ENCODE peak calls at places on chromosomes 2 and 18, in seven cellular contexts. G, R, U, L, P, H and X are unnamed samples.

GRCh38 chr2:239814917-239815637 is 210.1 kb downstream of the NDUFA10 start:
- DNase-seq in G (no peak), R (no peak), U (no peak), L (no peak), P (no peak), H (no peak), X (no peak)

GRCh38 chr2:201363857-201364560 is 6.9 kb upstream of the FLACC1 start:
- DNase-seq in G (peak; percentile 73), R (no peak), U (no peak), L (peak; percentile 10), P (peak; percentile 85), H (no peak), X (peak; percentile 64)

GRCh38 chr2:65620524-65620923 is 188.1 kb upstream of the SPRED2 start:
- DNase-seq in G (no peak), R (no peak), U (no peak), L (no peak), P (no peak), H (no peak), X (no peak)

GRCh38 chr2:41955641-41956040 is 92.2 kb upstream of the PKDCC start:
- DNase-seq in G (no peak), R (no peak), U (no peak), L (no peak), P (peak; percentile 52), H (no peak), X (no peak)

GRCh38 chr18:7566587-7567486 is at the start of gene PTPRM:
- DNase-seq in G (peak; percentile 91), R (no peak), U (peak; percentile 82), L (peak; percentile 78), P (no peak), H (peak; percentile 89), X (peak; percentile 22)

GRCh38 chr2:105629634-105630033 is 115.1 kb upstream of the NCK2 start:
- DNase-seq in G (no peak), R (no peak), U (no peak), L (no peak), P (no peak), H (no peak), X (no peak)

GRCh38 chr2:97728091-97728596 is 14.8 kb downstream of the ZAP70 start:
- DNase-seq in G (peak; percentile 42), R (no peak), U (no peak), L (peak; percentile 33), P (no peak), H (no peak), X (peak; percentile 10)

GRCh38 chr18:68660355-68661183 is 54.3 kb downstream of the TMX3 start:
- DNase-seq in G (peak; percentile 73), R (no peak), U (no peak), L (no peak), P (peak; percentile 81), H (no peak), X (peak; percentile 30)

GRCh38 chr2:98911376-98912154 is 24.5 kb downstream of the CRACDL start:
- DNase-seq in G (no peak), R (no peak), U (peak; percentile 25), L (no peak), P (no peak), H (no peak), X (peak; percentile 21)

GRCh38 chr2:146917430-146918037 is 927.3 kb upstream of the ACVR2A start:
- DNase-seq in G (no peak), R (no peak), U (no peak), L (no peak), P (no peak), H (no peak), X (no peak)

GRCh38 chr18:48563027-48563426 is 24.2 kb downstream of the CTIF start:
- DNase-seq in G (peak; percentile 64), R (no peak), U (no peak), L (peak; percentile 8), P (no peak), H (peak; percentile 24), X (no peak)

GRCh38 chr2:75277111-75277510 is 77.8 kb upstream of the TACR1 start:
- DNase-seq in G (peak; percentile 29), R (no peak), U (no peak), L (no peak), P (no peak), H (no peak), X (no peak)

GRCh38 chr2:46142546-46143329 is 154.5 kb upstream of the EPAS1 start:
- DNase-seq in G (no peak), R (no peak), U (peak; percentile 36), L (peak; percentile 58), P (no peak), H (no peak), X (no peak)

GRCh38 chr18:37364237-37364636 is 201.4 kb downstream of the CELF4 start:
- DNase-seq in G (no peak), R (no peak), U (peak; percentile 77), L (no peak), P (no peak), H (peak; percentile 76), X (no peak)

GRCh38 chr18:79586436-79587297 is 92.9 kb upstream of the CTDP1 start:
- DNase-seq in G (no peak), R (peak; percentile 23), U (no peak), L (no peak), P (no peak), H (no peak), X (no peak)

GRCh38 chr2:16318474-16319195 is 347.0 kb downstream of the CYRIA start:
- DNase-seq in G (no peak), R (no peak), U (peak; percentile 46), L (no peak), P (peak; percentile 47), H (no peak), X (no peak)

GRCh38 chr2:227456772-227457171 is 15.2 kb upstream of the AGFG1 start:
- DNase-seq in G (no peak), R (no peak), U (no peak), L (no peak), P (no peak), H (no peak), X (no peak)

DNA sequence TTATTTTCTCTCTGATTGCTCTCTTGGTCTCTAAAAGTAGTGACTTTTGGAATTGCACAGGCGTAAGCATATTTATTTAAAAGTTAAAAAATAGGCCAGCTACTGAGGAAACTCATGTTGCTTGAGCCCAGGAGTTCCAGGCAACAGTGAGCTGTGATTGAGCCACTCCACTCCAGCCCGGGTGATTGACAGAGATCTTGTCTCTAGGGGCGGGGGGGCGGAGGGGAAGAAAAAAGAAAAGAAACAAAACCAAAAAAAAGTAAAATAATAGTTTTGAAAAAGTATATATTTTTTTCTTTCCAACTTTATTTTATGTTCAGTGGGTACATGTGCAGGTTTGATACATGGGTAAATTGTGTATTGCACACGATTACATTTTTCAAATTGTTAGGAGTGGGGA is 18.0 kb upstream of the RAB11FIP5 start:
- DNase-seq in G (no peak), R (no peak), U (no peak), L (no peak), P (no peak), H (no peak), X (no peak)
- H3K36me3 ChIP-seq in G (no peaks in the 10 kb centered on the region), R (no peaks in the 10 kb centered on the region), U (no peaks in the 10 kb centered on the region), L (no peaks in the 10 kb centered on the region), P (no peaks in the 10 kb centered on the region), H (no peaks in the 10 kb centered on the region), X (no peaks in the 10 kb centered on the region)

GRCh38 chr2:101762451-101763171 is 65.1 kb downstream of the MAP4K4 start:
- DNase-seq in G (no peak), R (no peak), U (no peak), L (peak; percentile 11), P (no peak), H (no peak), X (no peak)

GRCh38 chr2:101766337-101766736 is 68.8 kb downstream of the MAP4K4 start:
- DNase-seq in G (no peak), R (no peak), U (no peak), L (no peak), P (no peak), H (no peak), X (no peak)

GRCh38 chr2:101759162-101759561 is 61.7 kb downstream of the MAP4K4 start:
- DNase-seq in G (peak; percentile 97), R (no peak), U (no peak), L (peak; percentile 55), P (no peak), H (no peak), X (no peak)

GRCh38 chr2:101766871-101767739 is 69.6 kb downstream of the MAP4K4 start:
- DNase-seq in G (peak; percentile 89), R (no peak), U (no peak), L (peak; percentile 60), P (no peak), H (no peak), X (no peak)

DNA sequence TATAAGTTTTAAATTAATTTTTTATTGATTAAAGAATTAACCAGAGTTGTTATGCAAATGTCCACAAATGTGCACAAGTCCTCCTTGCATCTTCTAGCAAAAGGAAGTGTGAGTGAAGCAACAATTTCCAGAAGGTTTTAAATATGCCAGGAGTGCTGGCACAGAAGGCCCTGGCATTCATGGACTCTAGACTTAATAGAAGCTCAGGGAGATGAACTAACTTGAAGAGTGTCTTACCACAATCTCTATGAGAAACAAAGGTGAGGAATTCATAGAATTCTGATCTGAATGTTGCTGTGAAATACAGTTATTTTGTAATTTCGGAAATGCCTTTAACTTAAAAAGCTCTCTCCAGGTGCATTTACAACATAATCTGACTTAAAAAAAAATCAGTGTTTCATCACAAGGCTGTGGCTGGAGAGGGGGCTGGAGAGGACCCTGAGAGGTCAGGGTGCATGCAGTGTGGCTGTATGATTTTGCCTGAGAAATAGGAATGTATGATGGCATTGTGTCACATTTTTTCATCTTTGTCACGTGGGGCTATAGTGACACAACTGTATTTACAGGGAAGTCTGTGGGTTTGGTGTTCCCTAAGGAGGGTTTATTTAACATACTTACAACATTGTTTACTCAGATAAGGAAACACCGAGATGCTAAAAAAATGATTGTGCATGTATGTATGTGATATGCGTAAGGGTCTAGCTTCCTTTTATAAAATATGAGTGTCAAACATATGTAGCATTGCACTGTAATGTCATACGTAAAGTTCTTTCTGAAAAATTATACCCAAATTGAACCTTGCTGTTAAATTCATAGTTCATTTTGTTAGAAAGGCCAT is 66.2 kb downstream of the MAP4K4 start:
- DNase-seq in G (no peak), R (no peak), U (no peak), L (no peak), P (no peak), H (no peak), X (no peak)
- H3K4me1 ChIP-seq in G (peaks cover 46% of the 10 kb centered on the region), R (peaks cover 64% of the 10 kb centered on the region), U (peaks cover 75% of the 10 kb centered on the region), L (peaks cover 82% of the 10 kb centered on the region), P (no peaks in the 10 kb centered on the region), H (peaks cover 7% of the 10 kb centered on the region), X (peaks cover 53% of the 10 kb centered on the region)

GRCh38 chr2:170714156-170715061 is 728 bp upstream of the SP5 start:
- DNase-seq in G (no peak), R (no peak), U (peak; percentile 78), L (peak; percentile 53), P (no peak), H (peak; percentile 68), X (peak; percentile 10)
- H3K27ac ChIP-seq in G (no peak overlapping the region), R (peak overlapping the region; percentile 57), U (peak overlapping the region; percentile 83), L (no peak overlapping the region), P (no peak overlapping the region), H (peak overlapping the region; percentile 30), X (no peak overlapping the region)

GRCh38 chr2:68796306-68796905 is 61.8 kb downstream of the ARHGAP25 start:
- DNase-seq in G (peak; percentile 10), R (no peak), U (no peak), L (no peak), P (peak; percentile 72), H (no peak), X (no peak)

GRCh38 chr2:68799138-68799537 is 64.5 kb downstream of the ARHGAP25 start:
- DNase-seq in G (no peak), R (no peak), U (no peak), L (no peak), P (no peak), H (no peak), X (no peak)

GRCh38 chr2:68798574-68798973 is 64.0 kb downstream of the ARHGAP25 start:
- DNase-seq in G (no peak), R (no peak), U (no peak), L (no peak), P (no peak), H (no peak), X (no peak)

GRCh38 chr2:68799615-68800400 is 65.2 kb downstream of the ARHGAP25 start:
- DNase-seq in G (no peak), R (no peak), U (no peak), L (no peak), P (no peak), H (no peak), X (no peak)

GRCh38 chr2:68800517-68800916 is 65.9 kb downstream of the ARHGAP25 start:
- DNase-seq in G (no peak), R (no peak), U (no peak), L (no peak), P (no peak), H (no peak), X (no peak)
- H3K36me3 ChIP-seq in G (no peaks in the 10 kb centered on the region), R (peaks cover 78% of the 10 kb centered on the region), U (peaks cover under 1% of the 10 kb centered on the region), L (no peaks in the 10 kb centered on the region), P (peaks cover 83% of the 10 kb centered on the region), H (no peaks in the 10 kb centered on the region), X (peaks cover 66% of the 10 kb centered on the region)